ENCODE peak calls at places on chromosomes 7 and 10, in eight cellular contexts. X is GM18507; G is RPMI8226; F is activated naive CD4-positive, alpha-beta T cell treated with anti-CD3 and anti-CD28 coated beads, Interleukin-2, amount 10 ng/mL, durations not matched to agents 7 days and 5 days; Q is activated naive CD8-positive, alpha-beta T cell treated with anti-CD3 and anti-CD28 coated beads, Interleukin-2, amount 10 ng/mL, durations not matched to agents 7 days and 5 days; I is T47D; B is prostate gland; A is AG09309. M is an unnamed sample.

GRCh38 chr10:60964257-60965235 is 20.6 kb upstream of the RHOBTB1 start:
- DNase-seq in B (peak), X (peak), G (peak), Q (peak), I (peak), F (peak), A (no peak), M (no peak)

GRCh38 chr7:46908770-46909169 is 673.1 kb downstream of the TNS3 start:
- DNase-seq in G (no peak), A (no peak), B (no peak), X (no peak), F (no peak), I (peak), Q (no peak), M (no peak)

GRCh38 chr10:130169136-130169888 is 33.1 kb downstream of the GLRX3 start:
- DNase-seq in I (no peak), G (no peak), B (no peak), Q (no peak), F (no peak), X (no peak), A (peak), M (no peak)

GRCh38 chr7:124575181-124575580 is 190.4 kb downstream of the GPR37 start:
- DNase-seq in X (no peak), B (no peak), I (no peak), F (no peak), G (no peak), A (no peak), Q (no peak), M (no peak)

GRCh38 chr7:106609416-106609815 is 51.5 kb downstream of the CCDC71L start:
- DNase-seq in B (no peak), A (peak), Q (no peak), I (no peak), X (no peak), F (no peak), G (no peak), M (no peak)

GRCh38 chr10:101120884-101121660 is 10.0 kb upstream of the TLX1 start:
- DNase-seq in A (no peak), B (no peak), F (peak), X (peak), G (no peak), I (no peak), Q (peak), M (no peak)

GRCh38 chr7:46363688-46364087 is 442.6 kb upstream of the IGFBP3 start:
- DNase-seq in I (no peak), X (no peak), Q (no peak), F (no peak), B (no peak), G (no peak), A (no peak), M (no peak)

GRCh38 chr7:36906448-36906847 is 182.2 kb upstream of the AOAH start:
- DNase-seq in F (no peak), Q (no peak), I (no peak), A (no peak), X (no peak), G (no peak), B (no peak), M (no peak)

GRCh38 chr10:130411496-130412070 is 275.4 kb downstream of the GLRX3 start:
- DNase-seq in Q (no peak), A (no peak), G (no peak), F (no peak), B (no peak), I (no peak), X (no peak), M (no peak)

GRCh38 chr10:22742678-22743077 is 28.3 kb upstream of the PIP4K2A start:
- DNase-seq in F (no peak), G (peak), Q (no peak), B (no peak), X (no peak), I (no peak), A (no peak), M (no peak)